ENCODE peak calls at places on chromosome 7, in eight cellular contexts. G is nephron progenitor cell, X is glutamatergic neuron, C is astrocyte, J is sigmoid colon, Y is fibroblast of the aortic adventitia, T is CD14-positive monocyte, D is mesothelial cell of epicardium. M is an unnamed sample.

GRCh38 chr7:73900286-73900685 is 39.3 kb downstream of the TMEM270 start:
- DNase-seq in T (no peak), G (no peak), Y (no peak), D (no peak), C (no peak), J (no peak), X (peak; percentile 36), M (no peak)

GRCh38 chr7:44288381-44288685 is 37.1 kb downstream of the CAMK2B start:
- DNase-seq in Y (no peak), D (no peak), T (no peak), C (no peak), G (peak; percentile 1), X (peak; percentile 7), J (no peak), M (peak; percentile 8)

GRCh38 chr7:34011017-34011680 is 105.8 kb downstream of the BMPER start:
- DNase-seq in G (no peak), D (no peak), C (no peak), X (no peak), J (no peak), Y (peak; percentile 41), T (no peak), M (no peak)

GRCh38 chr7:98771519-98772241 is 98.1 kb downstream of the TMEM130 start:
- DNase-seq in C (peak; percentile 84), X (peak; percentile 66), G (no peak), J (no peak), T (no peak), Y (peak; percentile 39), D (no peak), M (no peak)

GRCh38 chr7:42372498-42372897 is 135.5 kb upstream of the GLI3 start:
- DNase-seq in X (no peak), T (no peak), C (peak; percentile 9), G (no peak), J (no peak), D (no peak), Y (no peak), M (no peak)

GRCh38 chr7:117458977-117459583 is 20.7 kb upstream of the CFTR start:
- DNase-seq in G (no peak), J (no peak), Y (peak; percentile 59), C (peak; percentile 17), X (no peak), D (no peak), T (no peak), M (no peak)

GRCh38 chr7:41987-42386 is 150.4 kb upstream of the FAM20C start:
- DNase-seq in C (peak; percentile 65), G (no peak), Y (peak; percentile 66), T (no peak), D (no peak), X (no peak), J (no peak), M (no peak)

GRCh38 chr7:101722247-101722646 is 93.2 kb upstream of the MYL10 start:
- DNase-seq in G (no peak), Y (no peak), C (no peak), X (no peak), J (no peak), T (no peak), D (no peak), M (no peak)

GRCh38 chr7:132584796-132585494 is 8.7 kb upstream of the PLXNA4 start:
- DNase-seq in X (no peak), C (no peak), G (no peak), T (no peak), Y (no peak), D (no peak), J (no peak), M (no peak)

GRCh38 chr7:140867467-140868314 is 57.0 kb downstream of the BRAF start:
- DNase-seq in X (no peak), T (no peak), D (no peak), Y (no peak), C (no peak), G (no peak), J (no peak), M (no peak)

GRCh38 chr7:70660154-70660818 is 471.7 kb upstream of the GALNT17 start:
- DNase-seq in D (no peak), J (no peak), T (no peak), X (no peak), Y (no peak), G (no peak), C (no peak), M (no peak)

GRCh38 chr7:118861581-118861980 is 637.1 kb downstream of the ANKRD7 start:
- DNase-seq in T (no peak), C (no peak), J (no peak), Y (no peak), D (no peak), G (no peak), X (no peak), M (no peak)

GRCh38 chr7:39317107-39317506 is 249.1 kb upstream of the YAE1 start:
- DNase-seq in T (no peak), Y (no peak), X (no peak), D (no peak), J (no peak), G (no peak), C (no peak), M (no peak)

GRCh38 chr7:155458317-155459132 is 596 bp downstream of the EN2 start:
- DNase-seq in Y (no peak), C (no peak), D (no peak), X (peak; percentile 41), J (no peak), G (peak; percentile 43), T (no peak), M (no peak)

GRCh38 chr7:140448781-140449180 is 30.5 kb downstream of the MKRN1 start:
- DNase-seq in X (no peak), T (no peak), C (no peak), J (peak; percentile 25), Y (no peak), G (no peak), D (no peak), M (no peak)

GRCh38 chr7:134720091-134720935 is 59.1 kb upstream of the CALD1 start:
- DNase-seq in G (no peak), T (no peak), D (no peak), X (no peak), C (peak; percentile 77), J (no peak), Y (peak; percentile 54), M (no peak)

GRCh38 chr7:121410829-121411596 is 14.9 kb upstream of the FAM3C start:
- DNase-seq in J (no peak), C (no peak), T (no peak), X (no peak), D (no peak), G (no peak), Y (no peak), M (no peak)

DNA sequence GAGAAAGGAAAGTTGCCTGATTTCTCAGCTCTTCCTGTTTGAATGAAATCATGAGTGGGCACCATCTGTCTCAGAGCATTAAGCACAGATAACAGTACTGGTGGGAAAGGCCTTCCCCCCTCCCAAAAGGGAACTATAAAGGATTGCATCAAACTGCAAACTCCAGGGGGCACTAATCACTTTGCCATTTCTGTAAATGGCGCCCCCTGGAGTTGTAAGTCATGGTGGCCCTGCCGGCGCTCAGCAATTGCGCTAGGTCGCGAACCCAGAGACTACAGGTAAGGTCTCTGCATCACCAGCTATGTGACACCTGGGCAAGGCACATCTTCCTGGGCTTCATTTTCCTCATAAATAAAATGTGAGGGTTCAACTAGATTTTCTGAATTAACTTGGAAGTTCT is 11.1 kb downstream of the LRRC4 start:
- DNase-seq in D (no peak), G (no peak), X (no peak), C (no peak), J (no peak), Y (no peak), T (no peak), M (no peak)
- TF ChIP-seq CTCF in D (peak; percentile 64), G (peak; percentile 20), X (peak; percentile 76), C (no peak), J (no peak), Y (peak; percentile 17), T (peak; percentile 17), M (no peak)

GRCh38 chr7:151351967-151352366 is 10.4 kb downstream of the NUB1 start:
- DNase-seq in J (no peak), T (no peak), X (no peak), G (no peak), Y (no peak), C (no peak), D (no peak), M (no peak)

GRCh38 chr7:151352512-151352911 is 10.9 kb downstream of the NUB1 start:
- DNase-seq in T (no peak), C (no peak), D (no peak), Y (no peak), J (no peak), X (no peak), G (no peak), M (no peak)

GRCh38 chr7:151349507-151349853 is 7.9 kb downstream of the NUB1 start:
- DNase-seq in Y (no peak), C (no peak), G (peak; percentile 30), J (no peak), T (no peak), X (no peak), D (no peak), M (no peak)

GRCh38 chr7:151348970-151349369 is 7.4 kb downstream of the NUB1 start:
- DNase-seq in D (no peak), X (no peak), Y (no peak), T (no peak), C (no peak), J (no peak), G (no peak), M (no peak)

GRCh38 chr7:151351027-151351426 is 9.4 kb downstream of the NUB1 start:
- DNase-seq in D (no peak), J (no peak), C (no peak), G (no peak), X (peak; percentile 69), T (no peak), Y (no peak), M (no peak)
- TF ChIP-seq CTCF in D (no peak), J (no peak), C (no peak), G (no peak), X (peak; percentile 22), T (no peak), Y (no peak), M (no peak)

GRCh38 chr7:77367976-77368375 is 48.2 kb downstream of the GSAP start:
- DNase-seq in Y (no peak), G (no peak), T (no peak), X (no peak), C (no peak), D (no peak), J (no peak), M (no peak)

GRCh38 chr7:77370606-77371005 is 45.5 kb downstream of the GSAP start:
- DNase-seq in Y (no peak), T (no peak), C (no peak), G (no peak), D (no peak), J (no peak), X (no peak), M (no peak)

GRCh38 chr7:77368974-77369373 is 47.2 kb downstream of the GSAP start:
- DNase-seq in J (no peak), G (no peak), X (no peak), C (no peak), D (no peak), Y (peak; percentile 6), T (no peak), M (no peak)
- TF ChIP-seq CTCF in J (no peak), G (no peak), X (no peak), C (no peak), D (no peak), Y (no peak), T (peak; percentile 24), M (no peak)

DNA sequence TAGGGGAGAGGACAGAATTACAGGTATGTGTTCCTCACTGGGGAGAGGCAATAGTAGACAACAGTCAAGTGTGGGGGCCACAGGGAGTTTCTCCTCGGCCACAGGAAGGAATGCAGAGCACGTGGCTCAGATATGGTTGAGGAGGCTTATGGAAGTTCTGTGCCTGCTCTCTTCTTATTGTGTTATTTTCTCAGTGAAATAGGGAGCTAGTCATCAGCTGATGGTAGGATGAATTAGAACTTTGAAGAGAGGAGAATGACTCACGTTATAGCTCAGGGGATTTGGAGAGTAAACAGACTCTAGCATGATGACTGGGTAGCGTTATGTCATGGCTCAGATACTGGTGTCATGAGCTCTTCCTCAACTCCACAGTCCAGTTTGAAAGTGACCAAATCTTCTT is 308.3 kb upstream of the IGFBP3 start:
- DNase-seq in Y (peak; percentile 82), T (no peak), X (no peak), G (no peak), D (no peak), C (peak; percentile 85), J (no peak), M (no peak)
- TF ChIP-seq CTCF in Y (no peak), T (no peak), X (no peak), G (no peak), D (no peak), C (no peak), J (no peak), M (no peak)